ENCODE peak calls at places on chromosome 22, in ten cellular contexts. B is epithelial cell of esophagus, H is AG04449, G is osteocyte, P is AG10803, E is GM20000, L is left lung, S is transverse colon, Z is prostate gland, Q is AG09319. M is an unnamed sample.

GRCh38 chr22:23533328-23533762 is 46.7 kb downstream of the IGLL1 start:
- DNase-seq in S (no peak), Z (no peak), H (no peak), G (peak), B (peak), Q (no peak), P (no peak), E (no peak), L (peak), M (no peak)

GRCh38 chr22:26385164-26385563 is 43.9 kb upstream of the ASPHD2 start:
- DNase-seq in B (no peak), E (no peak), G (no peak), L (no peak), Z (no peak), Q (no peak), P (no peak), S (no peak), H (no peak), M (no peak)

GRCh38 chr22:36331912-36332622 is 55.7 kb downstream of the MYH9 start:
- DNase-seq in E (peak), L (peak), P (peak), S (peak), G (no peak), H (no peak), Q (no peak), B (no peak), Z (peak), M (no peak)

GRCh38 chr22:27748355-27749168 is 53.0 kb downstream of the MN1 start:
- DNase-seq in B (peak), P (peak), Z (no peak), E (no peak), S (no peak), H (no peak), L (no peak), Q (peak), G (no peak), M (peak)

GRCh38 chr22:30305519-30305905 is 16.2 kb upstream of the CASTOR1 start:
- DNase-seq in L (peak), G (no peak), H (no peak), B (no peak), Q (no peak), P (no peak), Z (no peak), S (peak), E (peak), M (no peak)

GRCh38 chr22:17920145-17920605 is 104.2 kb downstream of the MICAL3 start:
- DNase-seq in Z (peak), L (no peak), Q (no peak), S (peak), E (no peak), P (no peak), G (no peak), H (no peak), B (peak), M (no peak)

GRCh38 chr22:44845796-44846720 is 93.7 kb downstream of the ARHGAP8 start:
- DNase-seq in E (no peak), L (peak), Q (no peak), Z (no peak), S (no peak), G (no peak), P (no peak), B (no peak), H (no peak), M (no peak)

GRCh38 chr22:27323646-27324045 is 477.9 kb downstream of the MN1 start:
- DNase-seq in E (no peak), P (no peak), L (no peak), S (no peak), H (no peak), G (no peak), B (no peak), Z (no peak), Q (no peak), M (no peak)

GRCh38 chr22:48218889-48219420 is 1456.5 kb downstream of the TBC1D22A start:
- DNase-seq in P (no peak), B (no peak), Z (no peak), Q (no peak), G (peak), H (no peak), E (no peak), S (no peak), L (no peak), M (no peak)

GRCh38 chr22:47333625-47334024 is 571.2 kb downstream of the TBC1D22A start:
- DNase-seq in L (no peak), G (peak), P (peak), S (no peak), B (peak), H (no peak), E (no peak), Z (peak), Q (no peak), M (no peak)

GRCh38 chr22:21713428-21714058 is 22.1 kb downstream of the YPEL1 start:
- DNase-seq in H (no peak), E (no peak), S (no peak), P (no peak), G (no peak), Z (no peak), Q (no peak), B (peak), L (no peak), M (no peak)
- TF ChIP-seq CTCF in H (no peak), E (no peak), S (no peak), P (no peak), G (peak), Z (no peak), Q (no peak), B (no peak), L (no peak), M (no peak)

GRCh38 chr22:50245214-50246072 is 620 bp upstream of the TUBGCP6 start:
- DNase-seq in Z (no peak), G (no peak), S (peak), B (peak), Q (no peak), P (no peak), E (no peak), L (no peak), H (no peak), M (no peak)

GRCh38 chr22:50242406-50242949 is 2.3 kb downstream of the TUBGCP6 start:
- DNase-seq in Q (no peak), E (no peak), H (no peak), S (no peak), Z (no peak), G (no peak), P (no peak), L (no peak), B (no peak), M (no peak)

GRCh38 chr22:50246242-50247175 is 1.7 kb upstream of the TUBGCP6 start:
- DNase-seq in G (no peak), Z (no peak), P (no peak), S (no peak), Q (no peak), H (no peak), B (peak), L (no peak), E (no peak), M (no peak)

GRCh38 chr22:50243704-50244419 is 961 bp downstream of the TUBGCP6 start:
- DNase-seq in P (no peak), Z (no peak), E (no peak), S (no peak), B (peak), L (no peak), G (no peak), Q (no peak), H (no peak), M (no peak)

DNA sequence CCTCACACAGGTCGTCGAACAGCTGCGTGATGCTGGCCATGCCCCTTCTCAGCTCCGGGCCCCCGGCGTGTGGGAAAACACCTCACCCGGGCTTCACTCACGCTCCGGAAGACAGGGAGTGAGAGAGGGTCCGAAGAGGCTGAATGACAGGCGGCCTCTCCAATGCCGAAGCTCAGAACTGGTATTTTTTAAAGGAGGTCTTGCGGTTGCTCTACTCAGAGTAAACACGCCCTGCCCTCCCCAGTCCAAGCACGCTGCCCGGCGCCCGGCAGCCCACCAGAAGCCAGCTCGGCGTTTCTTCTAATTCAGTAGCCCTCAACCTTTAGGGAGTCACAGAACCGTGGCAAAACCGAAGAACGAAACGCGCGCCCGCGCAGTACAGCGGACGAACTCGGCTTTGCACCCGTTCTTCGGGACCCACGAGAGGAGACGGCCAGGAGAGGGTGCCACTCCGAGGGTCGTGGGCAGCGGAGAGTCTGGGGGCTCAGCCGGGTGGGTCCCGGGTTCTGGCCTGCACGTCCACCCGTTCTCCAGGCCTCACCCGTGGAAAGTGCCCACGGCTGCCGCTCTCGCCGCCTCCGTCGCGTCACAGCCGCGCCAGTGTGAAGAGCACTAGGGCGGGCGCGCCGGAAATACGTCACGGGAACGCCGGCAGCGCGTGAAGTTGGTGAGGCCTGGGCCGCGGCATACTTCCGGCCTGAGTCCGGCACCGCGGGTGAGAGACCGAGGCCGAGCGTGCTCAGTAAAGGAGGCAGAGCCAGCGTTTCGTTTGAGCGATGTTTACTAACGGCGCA is at the start of gene TUBGCP6:
- DNase-seq in E (peak), H (peak), Z (peak), B (peak), G (peak), Q (peak), P (peak), L (peak), S (peak), M (no peak)
- TF ChIP-seq CTCF in E (no peak), H (peak), Z (peak), B (peak), G (peak), Q (peak), P (peak), L (peak), S (no peak), M (no peak)

GRCh38 chr22:38305481-38306448 is 11.5 kb downstream of the CSNK1E start:
- DNase-seq in H (no peak), E (peak), G (no peak), S (peak), P (no peak), Z (no peak), B (peak), L (no peak), Q (no peak), M (no peak)
- TF ChIP-seq CTCF in H (no peak), E (peak), G (no peak), S (no peak), P (no peak), Z (no peak), B (peak), L (no peak), Q (no peak), M (no peak)

GRCh38 chr22:39109361-39109760 is 12.3 kb downstream of the APOBEC3H start:
- DNase-seq in H (no peak), Q (no peak), L (no peak), Z (no peak), B (no peak), E (no peak), S (no peak), G (no peak), P (no peak), M (no peak)
- TF ChIP-seq CTCF in H (no peak), Q (no peak), L (no peak), Z (no peak), B (no peak), E (no peak), S (no peak), G (no peak), P (no peak), M (no peak)

GRCh38 chr22:42515896-42516295 is 3.7 kb downstream of the RRP7A start:
- DNase-seq in B (no peak), E (no peak), S (no peak), Z (no peak), L (no peak), P (no peak), H (no peak), G (no peak), Q (no peak), M (no peak)

GRCh38 chr22:42522546-42522945 is 3.0 kb upstream of the RRP7A start:
- DNase-seq in B (no peak), S (no peak), L (no peak), Q (no peak), H (no peak), G (no peak), P (no peak), E (no peak), Z (no peak), M (no peak)

GRCh38 chr22:42520663-42521546 is 1.3 kb upstream of the RRP7A start:
- DNase-seq in G (no peak), S (no peak), L (no peak), H (no peak), Q (no peak), P (no peak), Z (no peak), B (no peak), E (no peak), M (no peak)

GRCh38 chr22:42519544-42520237 is at the start of gene RRP7A:
- DNase-seq in B (peak), P (peak), Z (peak), L (peak), G (peak), E (peak), Q (peak), H (no peak), S (peak), M (no peak)
- TF ChIP-seq CTCF in B (no peak), P (no peak), Z (no peak), L (peak), G (no peak), E (no peak), Q (no peak), H (no peak), S (no peak), M (no peak)

DNA sequence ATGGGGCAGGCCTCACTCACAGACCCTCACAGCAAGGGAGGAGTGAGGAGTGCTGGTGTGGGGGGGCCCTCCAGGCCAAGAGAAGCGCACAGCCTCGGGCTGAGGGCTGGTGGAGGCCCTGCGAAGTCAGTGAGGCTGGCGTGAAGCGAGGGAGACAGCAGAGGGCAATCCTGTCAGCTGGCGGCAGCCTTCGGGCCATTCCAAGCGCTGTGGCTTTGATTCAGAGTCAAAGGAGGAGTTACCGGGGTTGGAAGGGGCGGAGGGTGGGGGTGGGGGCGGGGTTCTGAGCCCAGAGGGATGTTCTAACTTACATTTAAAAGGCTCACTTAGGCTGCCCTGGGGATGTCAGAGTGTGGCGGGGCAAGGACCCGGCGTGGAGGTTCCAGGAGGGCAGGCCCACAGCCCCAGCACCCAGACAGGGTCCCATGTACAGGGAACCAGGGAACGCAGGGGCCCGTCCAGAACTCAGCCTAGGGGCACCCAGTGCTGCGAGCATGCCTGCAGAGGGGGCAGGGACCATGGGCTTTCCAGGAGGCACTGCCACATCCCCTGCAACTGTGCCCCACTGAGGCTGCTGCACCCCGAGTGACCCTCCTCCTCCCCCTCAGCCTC is 39.5 kb upstream of the TTLL12 start:
- DNase-seq in H (no peak), Z (no peak), Q (no peak), E (no peak), B (no peak), S (no peak), L (no peak), P (peak), G (no peak), M (no peak)
- TF ChIP-seq CTCF in H (peak), Z (no peak), Q (peak), E (no peak), B (no peak), S (no peak), L (no peak), P (peak), G (peak), M (peak)

DNA sequence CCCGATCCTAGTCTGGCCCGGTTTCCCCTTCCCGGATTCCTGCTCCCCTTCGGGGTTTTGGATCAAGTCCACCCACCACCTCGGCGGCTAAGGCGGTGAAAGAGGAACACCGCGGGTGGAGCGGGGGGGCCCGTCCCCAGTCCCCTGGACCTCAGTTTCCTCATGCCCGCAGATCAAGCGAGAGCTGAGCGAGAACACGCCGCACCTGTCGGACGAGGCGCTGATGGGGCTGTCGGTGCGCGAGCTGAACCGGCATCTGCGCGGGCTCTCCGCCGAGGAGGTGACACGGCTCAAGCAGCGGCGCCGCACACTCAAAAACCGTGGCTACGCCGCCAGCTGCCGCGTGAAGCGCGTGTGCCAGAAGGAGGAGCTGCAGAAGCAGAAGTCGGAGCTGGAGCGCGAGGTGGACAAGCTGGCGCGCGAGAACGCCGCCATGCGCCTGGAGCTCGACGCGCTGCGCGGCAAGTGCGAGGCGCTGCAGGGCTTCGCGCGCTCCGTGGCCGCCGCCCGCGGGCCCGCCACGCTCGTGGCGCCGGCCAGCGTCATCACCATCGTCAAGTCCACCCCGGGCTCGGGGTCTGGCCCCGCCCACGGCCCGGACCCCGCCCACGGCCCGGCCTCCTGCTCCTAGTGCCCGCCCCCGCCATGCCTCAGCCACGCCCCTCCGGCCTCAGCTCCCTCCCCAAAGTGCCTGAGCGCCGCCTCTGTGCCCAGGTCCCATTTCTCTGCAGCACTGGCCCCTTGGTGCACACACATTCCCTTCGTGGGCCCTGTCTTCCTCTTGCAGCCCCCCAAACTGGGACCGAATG is 12.7 kb downstream of the MAFF start:
- DNase-seq in E (peak), G (no peak), B (peak), Q (no peak), L (peak), H (no peak), S (peak), P (peak), Z (peak), M (no peak)
- TF ChIP-seq CTCF in E (no peak), G (no peak), B (peak), Q (peak), L (no peak), H (peak), S (no peak), P (peak), Z (peak), M (no peak)

DNA sequence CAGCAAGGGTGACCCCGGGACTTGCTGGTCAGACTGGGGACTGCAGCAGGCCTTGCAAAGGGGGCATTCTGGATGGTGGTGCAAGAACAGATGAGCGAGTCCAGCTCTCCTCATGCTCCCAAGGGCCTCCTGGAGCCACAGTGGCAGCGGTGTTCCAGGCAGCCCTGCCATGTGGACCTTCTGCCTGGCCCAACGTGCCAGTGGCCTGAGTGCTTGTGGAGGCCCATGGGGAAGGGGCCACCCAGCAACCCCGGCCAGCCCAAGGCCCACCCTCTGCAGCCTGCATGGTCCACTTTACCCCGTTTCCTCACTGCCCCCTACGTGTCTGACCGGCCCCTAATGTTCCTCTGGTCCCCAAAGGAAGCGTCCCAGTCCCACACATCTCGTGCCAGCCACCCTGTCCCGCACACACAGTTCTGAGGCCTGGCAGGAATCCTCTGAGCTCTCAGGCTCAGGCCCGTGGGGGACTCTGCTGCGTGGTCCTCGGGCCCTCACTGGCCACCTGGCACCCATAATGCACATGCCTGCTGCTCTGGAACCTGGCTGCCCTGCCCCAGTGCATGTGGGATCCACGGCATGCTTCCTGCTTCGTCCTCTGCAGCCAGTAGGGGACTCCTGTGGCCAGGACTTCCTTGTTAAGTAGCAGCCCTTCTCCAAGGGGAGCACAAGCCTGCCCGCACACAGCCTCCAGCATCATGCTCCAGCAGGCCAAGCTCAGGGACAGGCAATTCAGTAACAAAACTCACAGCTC is 85.5 kb downstream of the DGCR2 start:
- DNase-seq in P (no peak), Z (no peak), L (peak), E (no peak), B (no peak), S (no peak), Q (no peak), H (no peak), G (no peak), M (no peak)
- TF ChIP-seq CTCF in P (peak), Z (no peak), L (no peak), E (no peak), B (no peak), S (no peak), Q (peak), H (peak), G (no peak), M (no peak)

GRCh38 chr22:40679964-40680818 is 907 bp downstream of the MCHR1 start:
- DNase-seq in P (peak), S (no peak), E (no peak), G (no peak), Q (no peak), H (no peak), L (no peak), Z (no peak), B (peak), M (no peak)
- TF ChIP-seq CTCF in P (peak), S (no peak), E (no peak), G (peak), Q (no peak), H (peak), L (no peak), Z (no peak), B (peak), M (peak)

GRCh38 chr22:31952094-31952401 is 7.7 kb downstream of the YWHAH start:
- DNase-seq in B (peak), Z (no peak), H (no peak), E (no peak), P (peak), G (no peak), Q (no peak), S (no peak), L (no peak), M (no peak)
- TF ChIP-seq CTCF in B (no peak), Z (no peak), H (no peak), E (no peak), P (peak), G (no peak), Q (no peak), S (no peak), L (no peak), M (peak)